ENCODE peak calls at places on chromosomes 7 and 10, in eight cellular contexts. V, C, I, H, L, T, Y and R are unnamed samples.
A peak's percentile ranks its signal among the peaks of the same experiment; 100 is the strongest.

GRCh38 chr10:72336259-72337038 is 18.3 kb downstream of the DNAJB12 start:
- DNase-seq in V (no peak), C (no peak), I (no peak), H (peak; percentile 70), L (peak; percentile 75), T (peak; percentile 4), Y (no peak), R (no peak)

GRCh38 chr7:140702774-140703173 is 6.3 kb downstream of the NDUFB2 start:
- DNase-seq in V (no peak), C (no peak), I (no peak), H (no peak), L (no peak), T (no peak), Y (no peak), R (no peak)

GRCh38 chr7:42704710-42705109 is 207.2 kb downstream of the C7orf25 start:
- DNase-seq in V (no peak), C (no peak), I (no peak), H (no peak), L (no peak), T (no peak), Y (no peak), R (no peak)

GRCh38 chr7:71497233-71497946 is 365.4 kb downstream of the GALNT17 start:
- DNase-seq in V (no peak), C (no peak), I (no peak), H (peak; percentile 68), L (no peak), T (no peak), Y (no peak), R (no peak)

GRCh38 chr7:67392596-67393438 is 396.2 kb downstream of the TYW1 start:
- DNase-seq in V (no peak), C (no peak), I (no peak), H (no peak), L (no peak), T (no peak), Y (no peak), R (no peak)

GRCh38 chr7:43249808-43250145 is 137.3 kb downstream of the HECW1 start:
- DNase-seq in V (no peak), C (peak; percentile 19), I (no peak), H (no peak), L (no peak), T (peak; percentile 9), Y (no peak), R (no peak)

GRCh38 chr10:16905304-16905703 is 88.1 kb upstream of the RSU1 start:
- DNase-seq in V (no peak), C (no peak), I (no peak), H (no peak), L (no peak), T (no peak), Y (no peak), R (no peak)

GRCh38 chr7:50212666-50213621 is 91.6 kb upstream of the IKZF1 start:
- DNase-seq in V (no peak), C (no peak), I (peak; percentile 41), H (no peak), L (no peak), T (no peak), Y (no peak), R (no peak)

GRCh38 chr10:7085147-7085912 is 325.5 kb downstream of the SFMBT2 start:
- DNase-seq in V (no peak), C (no peak), I (no peak), H (no peak), L (no peak), T (no peak), Y (no peak), R (no peak)

GRCh38 chr10:18332048-18332447 is 191.8 kb downstream of the CACNB2 start:
- DNase-seq in V (no peak), C (peak; percentile 3), I (no peak), H (no peak), L (no peak), T (no peak), Y (no peak), R (no peak)

GRCh38 chr10:17237915-17238444 is 9.9 kb downstream of the VIM start:
- DNase-seq in V (no peak), C (no peak), I (no peak), H (no peak), L (no peak), T (no peak), Y (no peak), R (no peak)

GRCh38 chr7:154858836-154859537 is 143.9 kb downstream of the PAXIP1 start:
- DNase-seq in V (no peak), C (no peak), I (no peak), H (no peak), L (no peak), T (no peak), Y (no peak), R (no peak)

GRCh38 chr10:129161184-129161583 is 305.9 kb upstream of the MGMT start:
- DNase-seq in V (no peak), C (no peak), I (no peak), H (no peak), L (no peak), T (peak; percentile 30), Y (peak; percentile 31), R (peak; percentile 70)

GRCh38 chr7:25859732-25860131 is 292.3 kb upstream of the NFE2L3 start:
- DNase-seq in V (no peak), C (no peak), I (no peak), H (no peak), L (no peak), T (no peak), Y (no peak), R (no peak)

GRCh38 chr7:25857376-25858067 is 294.5 kb upstream of the NFE2L3 start:
- DNase-seq in V (no peak), C (peak; percentile 61), I (no peak), H (no peak), L (no peak), T (peak; percentile 87), Y (no peak), R (no peak)

GRCh38 chr7:25859412-25859704 is 292.6 kb upstream of the NFE2L3 start:
- DNase-seq in V (no peak), C (no peak), I (no peak), H (no peak), L (no peak), T (no peak), Y (no peak), R (no peak)

GRCh38 chr7:25858562-25859411 is 293.2 kb upstream of the NFE2L3 start:
- DNase-seq in V (no peak), C (no peak), I (no peak), H (no peak), L (no peak), T (peak; percentile 72), Y (no peak), R (no peak)

GRCh38 chr7:25858200-25858561 is 293.8 kb upstream of the NFE2L3 start:
- DNase-seq in V (no peak), C (no peak), I (no peak), H (no peak), L (no peak), T (no peak), Y (no peak), R (no peak)
- H3K4me1 ChIP-seq in V (peaks cover 32% of the 10 kb centered on the region), C (peaks cover 10% of the 10 kb centered on the region), I (peaks cover 20% of the 10 kb centered on the region), H (peaks cover 4% of the 10 kb centered on the region), L (no peaks in the 10 kb centered on the region), T (peaks cover 24% of the 10 kb centered on the region), Y (peaks cover 2% of the 10 kb centered on the region), R (peaks cover 7% of the 10 kb centered on the region)

GRCh38 chr10:110458583-110458920 is 39.2 kb upstream of the DUSP5 start:
- DNase-seq in V (no peak), C (no peak), I (no peak), H (no peak), L (no peak), T (no peak), Y (no peak), R (no peak)

GRCh38 chr10:110457851-110458582 is 39.7 kb upstream of the DUSP5 start:
- DNase-seq in V (no peak), C (no peak), I (peak; percentile 82), H (no peak), L (no peak), T (no peak), Y (no peak), R (no peak)

GRCh38 chr10:110456523-110457091 is 41.1 kb upstream of the DUSP5 start:
- DNase-seq in V (no peak), C (peak; percentile 65), I (no peak), H (no peak), L (no peak), T (no peak), Y (no peak), R (no peak)

GRCh38 chr10:110455440-110455839 is 42.3 kb upstream of the DUSP5 start:
- DNase-seq in V (no peak), C (no peak), I (peak; percentile 27), H (no peak), L (no peak), T (no peak), Y (no peak), R (no peak)

DNA sequence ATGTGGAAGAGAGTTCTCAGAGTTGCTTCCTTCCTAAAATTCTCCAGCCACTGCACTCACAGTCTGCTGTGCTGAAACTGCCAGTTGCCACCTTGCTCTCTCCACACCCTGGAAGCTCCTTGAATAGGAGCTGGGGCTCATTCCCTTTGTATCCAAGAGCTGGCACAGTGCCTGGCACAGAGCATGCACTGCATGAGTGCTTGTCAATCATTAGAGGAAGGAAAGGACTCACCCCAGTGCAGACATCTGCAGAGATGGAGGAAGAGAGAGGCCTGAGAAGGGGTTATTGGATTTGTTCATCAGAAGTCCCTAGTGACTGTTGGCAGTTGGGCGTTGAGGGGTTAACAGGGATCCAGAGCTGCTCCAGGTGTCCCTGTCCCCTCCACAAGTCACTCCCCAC is 41.7 kb upstream of the DUSP5 start:
- DNase-seq in V (no peak), C (peak; percentile 25), I (peak; percentile 36), H (no peak), L (peak; percentile 36), T (no peak), Y (no peak), R (no peak)
- H3K4me1 ChIP-seq in V (peaks cover 14% of the 10 kb centered on the region), C (peaks cover 59% of the 10 kb centered on the region), I (peaks cover 63% of the 10 kb centered on the region), H (peaks cover 2% of the 10 kb centered on the region), L (no peaks in the 10 kb centered on the region), T (no peaks in the 10 kb centered on the region), Y (peaks cover 8% of the 10 kb centered on the region), R (peaks cover 9% of the 10 kb centered on the region)

GRCh38 chr10:3782099-3782455 is 2.9 kb downstream of the KLF6 start:
- DNase-seq in V (peak; percentile 56), C (no peak), I (no peak), H (no peak), L (no peak), T (no peak), Y (no peak), R (no peak)
- H3K4me1 ChIP-seq in V (peaks cover 59% of the 10 kb centered on the region), C (peaks cover 59% of the 10 kb centered on the region), I (peaks cover 26% of the 10 kb centered on the region), H (peaks cover 23% of the 10 kb centered on the region), L (peaks cover 58% of the 10 kb centered on the region), T (peaks cover 41% of the 10 kb centered on the region), Y (peaks cover 6% of the 10 kb centered on the region), R (peaks cover 5% of the 10 kb centered on the region)

GRCh38 chr10:11260136-11260535 is 242.5 kb downstream of the CELF2 start:
- DNase-seq in V (no peak), C (no peak), I (peak; percentile 13), H (no peak), L (no peak), T (no peak), Y (no peak), R (no peak)

GRCh38 chr10:11261687-11262086 is 244.0 kb downstream of the CELF2 start:
- DNase-seq in V (no peak), C (no peak), I (peak; percentile 29), H (no peak), L (no peak), T (no peak), Y (no peak), R (no peak)

GRCh38 chr10:11263039-11263345 is 245.3 kb downstream of the CELF2 start:
- DNase-seq in V (no peak), C (no peak), I (no peak), H (no peak), L (no peak), T (no peak), Y (no peak), R (no peak)

GRCh38 chr10:11262210-11263038 is 244.8 kb downstream of the CELF2 start:
- DNase-seq in V (no peak), C (no peak), I (no peak), H (no peak), L (no peak), T (no peak), Y (no peak), R (no peak)

GRCh38 chr10:11261143-11261542 is 243.5 kb downstream of the CELF2 start:
- DNase-seq in V (no peak), C (no peak), I (no peak), H (no peak), L (no peak), T (no peak), Y (no peak), R (no peak)
- H3K4me1 ChIP-seq in V (peaks cover 40% of the 10 kb centered on the region), C (no peaks in the 10 kb centered on the region), I (peaks cover 58% of the 10 kb centered on the region), H (peaks cover 2% of the 10 kb centered on the region), L (no peaks in the 10 kb centered on the region), T (no peaks in the 10 kb centered on the region), Y (no peaks in the 10 kb centered on the region), R (no peaks in the 10 kb centered on the region)